ENCODE peak calls at places on chromosomes 3 and 15, in seven cellular contexts. One of them, this sample, is unnamed.
A peak's percentile ranks its signal among the peaks of the same experiment; 100 is the strongest.

GRCh38 chr3:100185847-100186246 is 71.5 kb upstream of the FILIP1L start:
- DNase-seq in cardiac muscle cell: no peak
- DNase-seq in RWPE2: no peak
- DNase-seq in spleen: no peak
- DNase-seq in ovary: no peak
- DNase-seq in breast epithelium: no peak
- DNase-seq in DND-41: no peak
- DNase-seq in this sample: no peak

GRCh38 chr15:83504365-83504764 is 57.2 kb downstream of the SH3GL3 start:
- DNase-seq in cardiac muscle cell: peak; percentile 10
- DNase-seq in RWPE2: peak; percentile 39
- DNase-seq in spleen: no peak
- DNase-seq in ovary: no peak
- DNase-seq in breast epithelium: no peak
- DNase-seq in DND-41: no peak
- DNase-seq in this sample: no peak

GRCh38 chr3:55719508-55719907 is 232.4 kb upstream of the WNT5A start:
- DNase-seq in cardiac muscle cell: no peak
- DNase-seq in RWPE2: no peak
- DNase-seq in spleen: no peak
- DNase-seq in ovary: no peak
- DNase-seq in breast epithelium: no peak
- DNase-seq in DND-41: no peak
- DNase-seq in this sample: no peak

GRCh38 chr15:83545803-83546534 is 98.8 kb downstream of the SH3GL3 start:
- DNase-seq in cardiac muscle cell: no peak
- DNase-seq in RWPE2: no peak
- DNase-seq in spleen: no peak
- DNase-seq in ovary: no peak
- DNase-seq in breast epithelium: no peak
- DNase-seq in DND-41: no peak
- DNase-seq in this sample: no peak

GRCh38 chr3:27910456-27910855 is 188.3 kb upstream of the EOMES start:
- DNase-seq in cardiac muscle cell: peak; percentile 14
- DNase-seq in RWPE2: no peak
- DNase-seq in spleen: no peak
- DNase-seq in ovary: no peak
- DNase-seq in breast epithelium: no peak
- DNase-seq in DND-41: no peak
- DNase-seq in this sample: no peak

GRCh38 chr15:32774022-32774421 is 56.2 kb downstream of the GREM1 start:
- DNase-seq in cardiac muscle cell: peak; percentile 53
- DNase-seq in RWPE2: no peak
- DNase-seq in spleen: no peak
- DNase-seq in ovary: no peak
- DNase-seq in breast epithelium: no peak
- DNase-seq in DND-41: no peak
- DNase-seq in this sample: no peak

GRCh38 chr3:96844204-96844514 is 29.8 kb downstream of the EPHA6 start:
- DNase-seq in cardiac muscle cell: no peak
- DNase-seq in RWPE2: no peak
- DNase-seq in spleen: no peak
- DNase-seq in ovary: no peak
- DNase-seq in breast epithelium: no peak
- DNase-seq in DND-41: no peak
- DNase-seq in this sample: no peak

GRCh38 chr3:47701388-47701787 is 80.3 kb downstream of the SMARCC1 start:
- DNase-seq in cardiac muscle cell: no peak
- DNase-seq in RWPE2: no peak
- DNase-seq in spleen: no peak
- DNase-seq in ovary: no peak
- DNase-seq in breast epithelium: no peak
- DNase-seq in DND-41: no peak
- DNase-seq in this sample: no peak

GRCh38 chr15:52382647-52383046 is 87.0 kb upstream of the MYO5C start:
- DNase-seq in cardiac muscle cell: no peak
- DNase-seq in RWPE2: no peak
- DNase-seq in spleen: no peak
- DNase-seq in ovary: no peak
- DNase-seq in breast epithelium: no peak
- DNase-seq in DND-41: no peak
- DNase-seq in this sample: no peak

GRCh38 chr15:44215594-44215993 is 20.5 kb upstream of the FRMD5 start:
- DNase-seq in cardiac muscle cell: peak; percentile 84
- DNase-seq in RWPE2: peak; percentile 78
- DNase-seq in spleen: no peak
- DNase-seq in ovary: no peak
- DNase-seq in breast epithelium: no peak
- DNase-seq in DND-41: no peak
- DNase-seq in this sample: no peak

GRCh38 chr15:92681141-92681622 is 25.6 kb upstream of the FAM174B start:
- DNase-seq in cardiac muscle cell: peak; percentile 95
- DNase-seq in RWPE2: no peak
- DNase-seq in spleen: no peak
- DNase-seq in ovary: peak; percentile 78
- DNase-seq in breast epithelium: no peak
- DNase-seq in DND-41: no peak
- DNase-seq in this sample: no peak

GRCh38 chr3:50521572-50521971 is 18.1 kb upstream of the CACNA2D2 start:
- DNase-seq in cardiac muscle cell: no peak
- DNase-seq in RWPE2: no peak
- DNase-seq in spleen: no peak
- DNase-seq in ovary: no peak
- DNase-seq in breast epithelium: no peak
- DNase-seq in DND-41: no peak
- DNase-seq in this sample: no peak

GRCh38 chr3:111311709-111312235 is 230.2 kb upstream of the CD96 start:
- DNase-seq in cardiac muscle cell: peak; percentile 90
- DNase-seq in RWPE2: no peak
- DNase-seq in spleen: no peak
- DNase-seq in ovary: no peak
- DNase-seq in breast epithelium: no peak
- DNase-seq in DND-41: peak; percentile 69
- DNase-seq in this sample: no peak

GRCh38 chr15:100767002-100767825 is 112.4 kb upstream of the ALDH1A3 start:
- DNase-seq in cardiac muscle cell: no peak
- DNase-seq in RWPE2: peak; percentile 61
- DNase-seq in spleen: peak; percentile 59
- DNase-seq in ovary: no peak
- DNase-seq in breast epithelium: no peak
- DNase-seq in DND-41: no peak
- DNase-seq in this sample: no peak

GRCh38 chr3:49017978-49018706 is at the start of gene DALRD3:
- DNase-seq in cardiac muscle cell: peak; percentile 64
- DNase-seq in RWPE2: no peak
- DNase-seq in spleen: peak; percentile 92
- DNase-seq in ovary: peak; percentile 69
- DNase-seq in breast epithelium: peak; percentile 47
- DNase-seq in DND-41: peak; percentile 65
- DNase-seq in this sample: peak; percentile 40

GRCh38 chr15:40064231-40064894 is 25.4 kb upstream of the SRP14 start:
- DNase-seq in cardiac muscle cell: peak; percentile 56
- DNase-seq in RWPE2: no peak
- DNase-seq in spleen: peak; percentile 70
- DNase-seq in ovary: no peak
- DNase-seq in breast epithelium: no peak
- DNase-seq in DND-41: no peak
- DNase-seq in this sample: no peak

GRCh38 chr3:158539414-158540014 is 31.5 kb upstream of the MLF1 start:
- DNase-seq in cardiac muscle cell: peak; percentile 74
- DNase-seq in RWPE2: no peak
- DNase-seq in spleen: no peak
- DNase-seq in ovary: peak; percentile 20
- DNase-seq in breast epithelium: no peak
- DNase-seq in DND-41: peak; percentile 49
- DNase-seq in this sample: no peak

GRCh38 chr3:152202976-152203626 is 65.6 kb upstream of the MBNL1 start:
- DNase-seq in cardiac muscle cell: peak; percentile 27
- DNase-seq in RWPE2: no peak
- DNase-seq in spleen: no peak
- DNase-seq in ovary: no peak
- DNase-seq in breast epithelium: no peak
- DNase-seq in DND-41: no peak
- DNase-seq in this sample: no peak

GRCh38 chr15:59738676-59739075 is 49.6 kb upstream of the BNIP2 start:
- DNase-seq in cardiac muscle cell: no peak
- DNase-seq in RWPE2: no peak
- DNase-seq in spleen: no peak
- DNase-seq in ovary: no peak
- DNase-seq in breast epithelium: no peak
- DNase-seq in DND-41: no peak
- DNase-seq in this sample: no peak

DNA sequence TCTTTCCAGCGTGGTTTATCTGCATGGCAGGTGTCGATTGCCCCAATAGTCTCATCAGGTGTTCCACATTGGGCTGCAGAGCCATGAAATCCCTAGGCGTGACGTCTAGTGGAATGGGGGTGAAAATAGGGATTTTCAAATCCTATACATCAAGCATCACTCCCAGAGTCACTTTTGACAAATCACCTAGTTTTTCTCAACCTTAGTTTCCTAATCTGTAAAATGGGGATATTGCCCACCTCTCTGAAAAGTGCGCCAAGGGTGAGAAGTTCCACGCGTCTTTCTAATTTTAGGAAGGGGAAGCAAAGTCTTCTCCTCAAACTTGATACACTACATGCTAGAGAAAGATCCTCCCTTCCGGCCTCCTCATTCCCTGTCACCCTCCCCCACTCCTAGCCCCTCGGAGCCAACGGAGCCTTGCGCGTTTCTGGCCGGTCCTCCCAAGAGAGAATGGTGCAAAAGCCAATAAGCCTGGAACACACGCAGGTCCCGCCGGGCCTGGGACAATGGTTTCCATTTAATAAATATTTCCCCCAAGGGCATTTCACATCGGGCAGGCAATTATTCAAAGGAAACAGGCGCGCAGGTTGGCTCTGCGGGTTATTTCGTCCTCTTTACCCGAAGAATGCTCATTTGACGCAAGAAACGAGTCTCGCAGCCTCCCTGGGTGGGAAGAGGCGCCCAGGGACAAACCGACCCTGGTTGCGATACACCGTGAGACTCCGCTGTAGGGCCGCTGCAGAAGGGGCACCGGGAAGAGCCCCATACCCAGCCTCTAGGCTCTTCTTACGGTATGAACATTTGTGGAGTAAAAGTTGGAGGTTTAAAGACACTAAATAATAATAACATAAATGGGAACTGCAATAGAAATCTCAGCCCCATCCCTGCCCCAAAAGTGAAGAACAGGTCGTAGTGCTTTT is 1.2 kb upstream of the SOX14 start:
- DNase-seq in cardiac muscle cell: no peak
- DNase-seq in RWPE2: no peak
- DNase-seq in spleen: no peak
- DNase-seq in ovary: no peak
- DNase-seq in breast epithelium: no peak
- DNase-seq in DND-41: no peak
- DNase-seq in this sample: no peak
- H3K36me3 ChIP-seq in cardiac muscle cell: no peaks in the 10 kb centered on the region
- H3K36me3 ChIP-seq in RWPE2: no peaks in the 10 kb centered on the region
- H3K36me3 ChIP-seq in spleen: no peaks in the 10 kb centered on the region
- H3K36me3 ChIP-seq in ovary: no peaks in the 10 kb centered on the region
- H3K36me3 ChIP-seq in breast epithelium: no peaks in the 10 kb centered on the region
- H3K36me3 ChIP-seq in DND-41: no peaks in the 10 kb centered on the region
- H3K36me3 ChIP-seq in this sample: no peaks in the 10 kb centered on the region

DNA sequence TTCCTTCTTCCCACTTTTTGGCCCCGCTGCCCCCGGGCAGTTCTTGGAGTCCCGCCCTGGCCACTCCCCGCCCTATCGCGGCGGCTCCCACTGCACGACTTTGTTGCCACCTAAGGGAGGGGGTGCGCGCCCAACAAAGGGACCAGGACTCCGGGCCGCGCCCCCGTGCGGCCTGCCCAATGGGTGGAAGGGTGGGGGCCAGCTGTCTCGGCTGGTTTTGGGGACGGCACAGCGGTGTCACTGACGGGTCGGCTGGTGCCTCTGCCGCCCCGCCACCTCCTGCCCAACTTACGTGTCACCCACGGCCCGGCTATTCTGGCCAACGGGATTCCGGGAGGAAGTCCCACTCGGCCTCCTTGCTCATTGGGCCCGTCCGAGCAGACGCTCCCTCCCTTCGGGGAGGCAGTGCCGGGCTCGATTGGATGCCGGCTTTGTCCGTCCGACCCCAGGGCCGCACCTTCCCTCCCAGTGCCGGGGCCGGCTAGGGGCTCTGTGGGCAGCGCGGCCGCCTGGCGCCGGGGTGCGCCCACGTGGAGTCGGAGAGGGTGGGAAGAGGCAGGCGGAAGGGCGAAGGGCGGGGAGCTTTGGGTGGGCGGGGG is at the start of gene GOLIM4:
- DNase-seq in cardiac muscle cell: peak; percentile 98
- DNase-seq in RWPE2: peak; percentile 96
- DNase-seq in spleen: peak; percentile 98
- DNase-seq in ovary: peak; percentile 91
- DNase-seq in breast epithelium: peak; percentile 90
- DNase-seq in DND-41: no peak
- DNase-seq in this sample: peak; percentile 96
- TF ChIP-seq CTCF in cardiac muscle cell: peak; percentile 7
- TF ChIP-seq CTCF in RWPE2: no peak
- TF ChIP-seq CTCF in spleen: no peak
- TF ChIP-seq CTCF in ovary: no peak
- TF ChIP-seq CTCF in breast epithelium: no peak
- TF ChIP-seq CTCF in DND-41: no peak
- TF ChIP-seq CTCF in this sample: no peak

GRCh38 chr3:120040813-120041377 is 53.4 kb downstream of the GSK3B start:
- DNase-seq in cardiac muscle cell: no peak
- DNase-seq in RWPE2: no peak
- DNase-seq in spleen: no peak
- DNase-seq in ovary: no peak
- DNase-seq in breast epithelium: no peak
- DNase-seq in DND-41: no peak
- DNase-seq in this sample: no peak
- H3K9me3 ChIP-seq in cardiac muscle cell: no peaks in the 10 kb centered on the region
- H3K9me3 ChIP-seq in RWPE2: peaks cover 14% of the 10 kb centered on the region
- H3K9me3 ChIP-seq in spleen: peaks cover 48% of the 10 kb centered on the region
- H3K9me3 ChIP-seq in ovary: peaks cover 3% of the 10 kb centered on the region
- H3K9me3 ChIP-seq in breast epithelium: peaks cover 46% of the 10 kb centered on the region
- H3K9me3 ChIP-seq in DND-41: peaks cover 56% of the 10 kb centered on the region
- H3K9me3 ChIP-seq in this sample: peaks cover 5% of the 10 kb centered on the region

GRCh38 chr3:157351981-157352380 is 84.7 kb upstream of the PTX3 start:
- DNase-seq in cardiac muscle cell: no peak
- DNase-seq in RWPE2: no peak
- DNase-seq in spleen: no peak
- DNase-seq in ovary: no peak
- DNase-seq in breast epithelium: no peak
- DNase-seq in DND-41: no peak
- DNase-seq in this sample: no peak

GRCh38 chr3:157354722-157355121 is 81.9 kb upstream of the PTX3 start:
- DNase-seq in cardiac muscle cell: peak; percentile 63
- DNase-seq in RWPE2: no peak
- DNase-seq in spleen: no peak
- DNase-seq in ovary: no peak
- DNase-seq in breast epithelium: no peak
- DNase-seq in DND-41: no peak
- DNase-seq in this sample: no peak

GRCh38 chr3:157355276-157355675 is 81.4 kb upstream of the PTX3 start:
- DNase-seq in cardiac muscle cell: no peak
- DNase-seq in RWPE2: no peak
- DNase-seq in spleen: no peak
- DNase-seq in ovary: no peak
- DNase-seq in breast epithelium: no peak
- DNase-seq in DND-41: no peak
- DNase-seq in this sample: no peak

GRCh38 chr3:157353657-157354056 is 83.0 kb upstream of the PTX3 start:
- DNase-seq in cardiac muscle cell: no peak
- DNase-seq in RWPE2: no peak
- DNase-seq in spleen: no peak
- DNase-seq in ovary: no peak
- DNase-seq in breast epithelium: no peak
- DNase-seq in DND-41: no peak
- DNase-seq in this sample: no peak

GRCh38 chr3:157354254-157354653 is 82.4 kb upstream of the PTX3 start:
- DNase-seq in cardiac muscle cell: no peak
- DNase-seq in RWPE2: no peak
- DNase-seq in spleen: no peak
- DNase-seq in ovary: no peak
- DNase-seq in breast epithelium: no peak
- DNase-seq in DND-41: no peak
- DNase-seq in this sample: no peak
- H3K36me3 ChIP-seq in cardiac muscle cell: no peaks in the 10 kb centered on the region
- H3K36me3 ChIP-seq in RWPE2: no peaks in the 10 kb centered on the region
- H3K36me3 ChIP-seq in spleen: no peaks in the 10 kb centered on the region
- H3K36me3 ChIP-seq in ovary: no peaks in the 10 kb centered on the region
- H3K36me3 ChIP-seq in breast epithelium: no peaks in the 10 kb centered on the region
- H3K36me3 ChIP-seq in DND-41: no peaks in the 10 kb centered on the region
- H3K36me3 ChIP-seq in this sample: no peaks in the 10 kb centered on the region

This sample was measured in gastrocnemius medialis.